ENCODE peak calls at places on chromosomes 16 and 17, in four cellular contexts. H, E, J and W are unnamed samples.

GRCh38 chr16:84065536-84066132 is 23.0 kb upstream of the SLC38A8 start:
- DNase-seq in H (peak), E (no peak), J (peak), W (peak)

GRCh38 chr16:23124315-23124714 is 24.9 kb downstream of the USP31 start:
- DNase-seq in H (no peak), E (no peak), J (peak), W (no peak)

GRCh38 chr17:39132192-39132600 is 19.2 kb downstream of the PLXDC1 start:
- DNase-seq in H (peak), E (peak), J (no peak), W (no peak)

GRCh38 chr16:19717319-19717718 is 708 bp downstream of the KNOP1 start:
- DNase-seq in H (no peak), E (no peak), J (peak), W (no peak)

GRCh38 chr17:28871056-28871579 is 16.3 kb downstream of the ERAL1 start:
- DNase-seq in H (no peak), E (no peak), J (no peak), W (no peak)

GRCh38 chr17:62713096-62713870 is 85.8 kb downstream of the MRC2 start:
- DNase-seq in H (no peak), E (no peak), J (no peak), W (no peak)

GRCh38 chr17:60381958-60382357 is 10.0 kb downstream of the USP32 start:
- DNase-seq in H (no peak), E (no peak), J (no peak), W (no peak)

GRCh38 chr16:57503366-57503765 is 17.1 kb upstream of the DOK4 start:
- DNase-seq in H (no peak), E (no peak), J (no peak), W (no peak)

GRCh38 chr17:31627960-31628359 is 231.1 kb downstream of the COPRS start:
- DNase-seq in H (no peak), E (no peak), J (no peak), W (no peak)

GRCh38 chr17:3590231-3590630 is 19.0 kb downstream of the TRPV1 start:
- DNase-seq in H (no peak), E (no peak), J (no peak), W (no peak)

GRCh38 chr17:78589885-78590284 is 12.7 kb upstream of the DNAH17 start:
- DNase-seq in H (no peak), E (no peak), J (no peak), W (no peak)

GRCh38 chr16:50679266-50679665 is 1.8 kb downstream of the SNX20 start:
- DNase-seq in H (no peak), E (no peak), J (no peak), W (no peak)

GRCh38 chr16:86303787-86304685 is 206.3 kb upstream of the FOXF1 start:
- DNase-seq in H (no peak), E (no peak), J (no peak), W (no peak)

GRCh38 chr17:77924757-77925336 is 33.7 kb upstream of the TNRC6C start:
- DNase-seq in H (peak), E (no peak), J (no peak), W (peak)

GRCh38 chr17:7557147-7557764 is 1.3 kb upstream of the TNFSF13 start:
- DNase-seq in H (no peak), E (peak), J (no peak), W (peak)

GRCh38 chr17:57338257-57338919 is 82.1 kb downstream of the MSI2 start:
- DNase-seq in H (no peak), E (no peak), J (no peak), W (no peak)

GRCh38 chr16:76287466-76287865 is 10.3 kb downstream of the CNTNAP4 start:
- DNase-seq in H (no peak), E (no peak), J (no peak), W (no peak)

GRCh38 chr17:75511610-75512575 is 3.4 kb downstream of the CASKIN2 start:
- DNase-seq in H (no peak), E (no peak), J (no peak), W (peak)

GRCh38 chr17:47720754-47721533 is 12.1 kb upstream of the TBX21 start:
- DNase-seq in H (no peak), E (no peak), J (no peak), W (no peak)

GRCh38 chr17:7132511-7133094 is 18.0 kb upstream of the ASGR2 start:
- DNase-seq in H (no peak), E (no peak), J (no peak), W (no peak)

GRCh38 chr17:55722742-55723487 is at the start of gene TMEM100:
- DNase-seq in H (peak), E (peak), J (no peak), W (no peak)

GRCh38 chr16:68368602-68368944 is 57.8 kb downstream of the PRMT7 start:
- DNase-seq in H (no peak), E (no peak), J (no peak), W (no peak)

GRCh38 chr17:57407287-57408063 is 151.2 kb downstream of the MSI2 start:
- DNase-seq in H (no peak), E (no peak), J (no peak), W (peak)

GRCh38 chr17:63082273-63082861 is 116.3 kb downstream of the TANC2 start:
- DNase-seq in H (no peak), E (no peak), J (no peak), W (no peak)

GRCh38 chr16:82368041-82368440 is 198.0 kb upstream of the MPHOSPH6 start:
- DNase-seq in H (no peak), E (no peak), J (peak), W (peak)

GRCh38 chr16:4826980-4827379 is 20.1 kb downstream of the GLYR1 start:
- DNase-seq in H (no peak), E (no peak), J (no peak), W (no peak)

GRCh38 chr17:40303009-40303657 is 5.8 kb upstream of the RARA start:
- DNase-seq in H (peak), E (no peak), J (peak), W (peak)

GRCh38 chr16:27230562-27230991 is 27.3 kb downstream of the KDM8 start:
- DNase-seq in H (no peak), E (no peak), J (no peak), W (peak)

GRCh38 chr16:51968756-51969155 is 578.2 kb downstream of the TOX3 start:
- DNase-seq in H (no peak), E (no peak), J (no peak), W (no peak)

GRCh38 chr16:6341993-6342392 is 990.7 kb upstream of the RBFOX1 start:
- DNase-seq in H (no peak), E (no peak), J (no peak), W (no peak)

GRCh38 chr17:29344201-29344856 is 45.8 kb upstream of the TAOK1 start:
- DNase-seq in H (no peak), E (no peak), J (no peak), W (no peak)

GRCh38 chr16:86740817-86741799 is 162.8 kb downstream of the FOXL1 start:
- DNase-seq in H (peak), E (no peak), J (peak), W (no peak)

GRCh38 chr16:67730326-67730725 is 11.2 kb upstream of the GFOD2 start:
- DNase-seq in H (no peak), E (no peak), J (no peak), W (no peak)

GRCh38 chr17:45688353-45688752 is 95.8 kb upstream of the CRHR1 start:
- DNase-seq in H (no peak), E (no peak), J (no peak), W (no peak)

GRCh38 chr16:78528265-78528664 is 428.8 kb downstream of the WWOX start:
- DNase-seq in H (no peak), E (no peak), J (no peak), W (no peak)

GRCh38 chr17:21532763-21533385 is 156.7 kb downstream of the KCNJ12 start:
- DNase-seq in H (no peak), E (no peak), J (no peak), W (no peak)

GRCh38 chr17:57718878-57719277 is 26.2 kb downstream of the CCDC182 start:
- DNase-seq in H (no peak), E (no peak), J (no peak), W (no peak)

GRCh38 chr16:10561001-10561400 is 19.4 kb downstream of the EMP2 start:
- DNase-seq in H (no peak), E (no peak), J (no peak), W (no peak)

GRCh38 chr16:10557750-10558149 is 22.6 kb downstream of the EMP2 start:
- DNase-seq in H (no peak), E (no peak), J (no peak), W (no peak)

GRCh38 chr16:10558305-10558704 is 22.1 kb downstream of the EMP2 start:
- DNase-seq in H (no peak), E (no peak), J (no peak), W (peak)

GRCh38 chr16:10561425-10561824 is 19.0 kb downstream of the EMP2 start:
- DNase-seq in H (no peak), E (no peak), J (no peak), W (no peak)

GRCh38 chr16:10558746-10559641 is 21.4 kb downstream of the EMP2 start:
- DNase-seq in H (peak), E (peak), J (no peak), W (peak)
- TF ChIP-seq EP300 in H (peak), E (peak), J (no peak), W (no peak)

GRCh38 chr17:73308017-73308823 is 3.6 kb downstream of the CDC42EP4 start:
- DNase-seq in H (peak), E (peak), J (peak), W (peak)
- TF ChIP-seq EP300 in H (peak), E (peak), J (no peak), W (no peak)

GRCh38 chr17:72576289-72576759 is 455.5 kb downstream of the SOX9 start:
- DNase-seq in H (no peak), E (no peak), J (no peak), W (no peak)

GRCh38 chr17:72578817-72579470 is 458.1 kb downstream of the SOX9 start:
- DNase-seq in H (no peak), E (no peak), J (no peak), W (no peak)

GRCh38 chr17:72575542-72576233 is 454.9 kb downstream of the SOX9 start:
- DNase-seq in H (no peak), E (no peak), J (no peak), W (no peak)

GRCh38 chr17:72579990-72580320 is 459.1 kb downstream of the SOX9 start:
- DNase-seq in H (no peak), E (no peak), J (no peak), W (no peak)

DNA sequence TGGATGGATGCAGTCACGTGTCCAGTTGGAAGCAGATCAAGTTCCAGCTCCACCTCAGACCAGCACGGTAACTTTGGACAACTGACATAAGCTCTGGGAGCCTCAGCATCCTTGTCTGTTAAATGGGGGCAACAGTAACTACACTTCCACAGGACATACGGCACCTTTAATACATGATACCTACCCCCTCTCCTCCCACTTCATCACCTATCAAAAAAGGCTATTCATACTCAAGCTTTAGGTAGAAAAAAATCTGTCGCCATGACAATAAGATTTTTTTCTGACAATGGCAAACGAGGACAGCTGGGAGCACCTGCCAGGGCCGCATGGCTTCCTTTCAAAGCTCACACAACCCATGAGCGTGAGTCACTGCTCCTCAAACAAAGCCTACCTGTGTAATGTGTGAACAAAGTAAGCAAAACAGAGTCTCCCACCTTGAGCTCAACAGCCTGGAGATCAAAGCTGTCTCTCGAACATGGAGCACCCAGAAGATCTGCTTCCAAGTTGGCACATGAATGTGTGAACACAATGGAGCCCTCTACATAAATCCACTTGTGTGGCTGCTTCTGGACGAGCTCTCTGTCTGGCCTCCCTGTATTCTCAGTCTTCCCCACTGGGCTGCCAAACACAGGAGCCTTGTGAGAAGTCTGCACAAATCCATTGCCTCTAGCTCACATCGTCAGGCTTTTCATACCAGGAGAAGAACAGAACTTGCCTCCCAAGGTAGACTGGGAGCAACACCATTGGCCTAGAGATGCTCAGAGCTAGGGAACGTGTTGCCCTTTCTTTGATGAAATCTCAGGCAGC is 459.7 kb downstream of the SOX9 start:
- DNase-seq in H (no peak), E (no peak), J (no peak), W (peak)
- TF ChIP-seq EP300 in H (no peak), E (no peak), J (no peak), W (no peak)

GRCh38 chr16:88651276-88651988 is 579 bp upstream of the CYBA start:
- DNase-seq in H (no peak), E (no peak), J (no peak), W (peak)
- TF ChIP-seq EP300 in H (no peak), E (no peak), J (no peak), W (no peak)

DNA sequence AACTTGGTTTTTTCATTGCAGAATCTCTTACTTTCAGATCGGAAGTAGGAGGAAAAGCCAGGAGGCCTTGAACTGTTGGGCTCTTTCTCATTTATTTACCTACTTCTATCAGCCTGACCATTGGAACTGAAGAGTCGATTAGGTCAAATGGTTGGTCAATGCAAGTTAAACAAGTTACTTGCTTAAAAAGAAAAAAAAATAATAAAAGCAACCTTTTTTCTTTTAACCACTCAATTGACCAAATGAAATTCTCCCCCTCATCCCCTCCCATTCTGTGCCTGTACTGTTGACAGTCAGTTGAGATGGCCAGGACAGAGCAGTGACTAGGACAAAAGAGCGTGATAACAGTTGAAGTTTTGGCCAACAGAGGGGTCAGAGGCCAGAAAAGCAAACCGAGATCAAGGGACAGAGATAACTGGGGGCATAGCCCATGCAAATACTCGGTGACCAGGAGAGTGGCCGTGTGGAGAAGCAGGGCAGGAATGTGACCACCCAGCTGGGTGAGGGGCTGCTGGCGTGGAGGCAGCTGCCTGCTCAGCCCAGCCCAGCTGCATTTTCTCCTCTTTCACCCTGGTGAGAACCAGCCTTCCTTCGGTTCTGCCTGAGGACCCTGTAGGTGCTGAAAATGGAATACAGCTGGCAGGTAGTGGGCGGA is 72.2 kb downstream of the HS3ST3B1 start:
- DNase-seq in H (no peak), E (no peak), J (no peak), W (no peak)
- TF ChIP-seq EP300 in H (no peak), E (no peak), J (no peak), W (no peak)

GRCh38 chr16:15483857-15484256 is 49.5 kb downstream of the BMERB1 start:
- DNase-seq in H (no peak), E (no peak), J (no peak), W (no peak)

GRCh38 chr16:15482748-15483118 is 48.3 kb downstream of the BMERB1 start:
- DNase-seq in H (no peak), E (no peak), J (no peak), W (no peak)

GRCh38 chr16:15484662-15485061 is 50.3 kb downstream of the BMERB1 start:
- DNase-seq in H (no peak), E (no peak), J (no peak), W (no peak)

GRCh38 chr16:15485175-15485574 is 50.8 kb downstream of the BMERB1 start:
- DNase-seq in H (no peak), E (no peak), J (no peak), W (no peak)

GRCh38 chr16:15482068-15482747 is 47.8 kb downstream of the BMERB1 start:
- DNase-seq in H (no peak), E (peak), J (peak), W (peak)
- TF ChIP-seq EP300 in H (no peak), E (no peak), J (peak), W (no peak)

GRCh38 chr17:348012-348411 is 4.6 kb downstream of the RPH3AL start:
- DNase-seq in H (no peak), E (no peak), J (no peak), W (no peak)

GRCh38 chr17:349666-350065 is 2.9 kb downstream of the RPH3AL start:
- DNase-seq in H (no peak), E (no peak), J (no peak), W (no peak)

GRCh38 chr17:350706-351435 is 1.7 kb downstream of the RPH3AL start:
- DNase-seq in H (peak), E (peak), J (peak), W (peak)

GRCh38 chr17:347309-347708 is 5.3 kb downstream of the RPH3AL start:
- DNase-seq in H (no peak), E (no peak), J (no peak), W (no peak)

GRCh38 chr17:348692-349425 is 3.7 kb downstream of the RPH3AL start:
- DNase-seq in H (peak), E (no peak), J (peak), W (peak)
- TF ChIP-seq EP300 in H (no peak), E (no peak), J (no peak), W (no peak)

DNA sequence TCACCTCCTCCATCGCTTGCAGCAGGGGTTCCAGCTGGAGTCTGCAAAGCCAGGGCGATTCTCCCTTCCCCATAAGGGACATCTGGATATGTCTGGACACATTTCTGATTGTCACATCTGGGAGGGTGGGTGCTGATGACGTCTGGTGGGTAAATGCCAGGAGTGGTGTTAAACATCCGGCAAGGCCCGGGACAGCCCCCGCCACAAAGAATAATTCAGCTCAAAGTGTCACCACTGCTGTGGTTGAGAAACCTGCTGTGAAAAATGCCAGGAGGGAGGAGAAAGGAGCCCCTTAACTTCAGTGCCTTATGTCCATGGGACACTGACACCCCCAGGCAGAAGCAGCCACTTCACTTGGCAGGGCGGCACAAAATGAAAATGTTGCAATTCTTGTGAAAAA is 179.4 kb upstream of the SDK2 start:
- DNase-seq in H (no peak), E (no peak), J (no peak), W (no peak)
- TF ChIP-seq EP300 in H (no peak), E (no peak), J (no peak), W (no peak)